ENCODE peak calls at places on chromosomes 7 and 10, in seven cellular contexts. One of them, this sample, is unnamed.

GRCh38 chr7:154906736-154907355 is 96.1 kb downstream of the PAXIP1 start:
- DNase-seq in PC-9: no peak
- DNase-seq in fibroblast of the aortic adventitia: no peak
- DNase-seq in dorsolateral prefrontal cortex: no peak
- DNase-seq in cardiac fibroblast: no peak
- DNase-seq in CD8-positive, alpha-beta memory T cell: no peak
- DNase-seq in esophagus squamous epithelium: no peak
- DNase-seq in this sample: no peak

GRCh38 chr7:14714161-14714728 is 188.3 kb downstream of the DGKB start:
- DNase-seq in PC-9: no peak
- DNase-seq in fibroblast of the aortic adventitia: no peak
- DNase-seq in dorsolateral prefrontal cortex: no peak
- DNase-seq in cardiac fibroblast: no peak
- DNase-seq in CD8-positive, alpha-beta memory T cell: no peak
- DNase-seq in esophagus squamous epithelium: no peak
- DNase-seq in this sample: no peak

GRCh38 chr10:54880943-54881342 is 79.9 kb upstream of the PCDH15 start:
- DNase-seq in PC-9: no peak
- DNase-seq in fibroblast of the aortic adventitia: no peak
- DNase-seq in dorsolateral prefrontal cortex: no peak
- DNase-seq in cardiac fibroblast: no peak
- DNase-seq in CD8-positive, alpha-beta memory T cell: no peak
- DNase-seq in esophagus squamous epithelium: no peak
- DNase-seq in this sample: no peak

GRCh38 chr10:131667561-131667960 is 233.2 kb upstream of the PPP2R2D start:
- DNase-seq in PC-9: no peak
- DNase-seq in fibroblast of the aortic adventitia: no peak
- DNase-seq in dorsolateral prefrontal cortex: no peak
- DNase-seq in cardiac fibroblast: no peak
- DNase-seq in CD8-positive, alpha-beta memory T cell: no peak
- DNase-seq in esophagus squamous epithelium: no peak
- DNase-seq in this sample: no peak

GRCh38 chr7:55469271-55469681 is 103.0 kb downstream of the VOPP1 start:
- DNase-seq in PC-9: no peak
- DNase-seq in fibroblast of the aortic adventitia: no peak
- DNase-seq in dorsolateral prefrontal cortex: peak
- DNase-seq in cardiac fibroblast: no peak
- DNase-seq in CD8-positive, alpha-beta memory T cell: no peak
- DNase-seq in esophagus squamous epithelium: no peak
- DNase-seq in this sample: no peak

GRCh38 chr10:89563861-89564478 is 28.6 kb upstream of the SLC16A12 start:
- DNase-seq in PC-9: no peak
- DNase-seq in fibroblast of the aortic adventitia: peak
- DNase-seq in dorsolateral prefrontal cortex: no peak
- DNase-seq in cardiac fibroblast: peak
- DNase-seq in CD8-positive, alpha-beta memory T cell: peak
- DNase-seq in esophagus squamous epithelium: no peak
- DNase-seq in this sample: peak

GRCh38 chr10:95458824-95459223 is 102.3 kb downstream of the SORBS1 start:
- DNase-seq in PC-9: no peak
- DNase-seq in fibroblast of the aortic adventitia: no peak
- DNase-seq in dorsolateral prefrontal cortex: no peak
- DNase-seq in cardiac fibroblast: peak
- DNase-seq in CD8-positive, alpha-beta memory T cell: no peak
- DNase-seq in esophagus squamous epithelium: no peak
- DNase-seq in this sample: no peak

GRCh38 chr7:100130608-100131453 is 4.1 kb downstream of the MBLAC1 start:
- DNase-seq in PC-9: peak
- DNase-seq in fibroblast of the aortic adventitia: peak
- DNase-seq in dorsolateral prefrontal cortex: peak
- DNase-seq in cardiac fibroblast: peak
- DNase-seq in CD8-positive, alpha-beta memory T cell: peak
- DNase-seq in esophagus squamous epithelium: no peak
- DNase-seq in this sample: peak

GRCh38 chr10:88186335-88186734 is 322.9 kb downstream of the PTEN start:
- DNase-seq in PC-9: no peak
- DNase-seq in fibroblast of the aortic adventitia: peak
- DNase-seq in dorsolateral prefrontal cortex: no peak
- DNase-seq in cardiac fibroblast: peak
- DNase-seq in CD8-positive, alpha-beta memory T cell: no peak
- DNase-seq in esophagus squamous epithelium: no peak
- DNase-seq in this sample: peak

GRCh38 chr10:14571866-14572507 is 202.7 kb downstream of the FAM107B start:
- DNase-seq in PC-9: peak
- DNase-seq in fibroblast of the aortic adventitia: peak
- DNase-seq in dorsolateral prefrontal cortex: peak
- DNase-seq in cardiac fibroblast: peak
- DNase-seq in CD8-positive, alpha-beta memory T cell: peak
- DNase-seq in esophagus squamous epithelium: no peak
- DNase-seq in this sample: peak

GRCh38 chr10:133324198-133324792 is 12.4 kb downstream of the CALY start:
- DNase-seq in PC-9: peak
- DNase-seq in fibroblast of the aortic adventitia: peak
- DNase-seq in dorsolateral prefrontal cortex: peak
- DNase-seq in cardiac fibroblast: peak
- DNase-seq in CD8-positive, alpha-beta memory T cell: peak
- DNase-seq in esophagus squamous epithelium: no peak
- DNase-seq in this sample: peak

GRCh38 chr10:48197236-48197899 is 77.1 kb downstream of the FRMPD2 start:
- DNase-seq in PC-9: no peak
- DNase-seq in fibroblast of the aortic adventitia: no peak
- DNase-seq in dorsolateral prefrontal cortex: no peak
- DNase-seq in cardiac fibroblast: no peak
- DNase-seq in CD8-positive, alpha-beta memory T cell: no peak
- DNase-seq in esophagus squamous epithelium: no peak
- DNase-seq in this sample: no peak

GRCh38 chr7:70042533-70042932 is 444.3 kb downstream of the AUTS2 start:
- DNase-seq in PC-9: no peak
- DNase-seq in fibroblast of the aortic adventitia: peak
- DNase-seq in dorsolateral prefrontal cortex: no peak
- DNase-seq in cardiac fibroblast: peak
- DNase-seq in CD8-positive, alpha-beta memory T cell: no peak
- DNase-seq in esophagus squamous epithelium: no peak
- DNase-seq in this sample: peak

GRCh38 chr7:130380121-130380860 is at the start of gene CPA1:
- DNase-seq in PC-9: no peak
- DNase-seq in fibroblast of the aortic adventitia: no peak
- DNase-seq in dorsolateral prefrontal cortex: no peak
- DNase-seq in cardiac fibroblast: peak
- DNase-seq in CD8-positive, alpha-beta memory T cell: no peak
- DNase-seq in esophagus squamous epithelium: no peak
- DNase-seq in this sample: no peak

GRCh38 chr7:108368466-108368865 is 87.8 kb downstream of the NRCAM start:
- DNase-seq in PC-9: no peak
- DNase-seq in fibroblast of the aortic adventitia: peak
- DNase-seq in dorsolateral prefrontal cortex: no peak
- DNase-seq in cardiac fibroblast: peak
- DNase-seq in CD8-positive, alpha-beta memory T cell: no peak
- DNase-seq in esophagus squamous epithelium: no peak
- DNase-seq in this sample: no peak

GRCh38 chr7:116672596-116673503 is 854 bp downstream of the MET start:
- DNase-seq in PC-9: peak
- DNase-seq in fibroblast of the aortic adventitia: peak
- DNase-seq in dorsolateral prefrontal cortex: peak
- DNase-seq in cardiac fibroblast: no peak
- DNase-seq in CD8-positive, alpha-beta memory T cell: no peak
- DNase-seq in esophagus squamous epithelium: no peak
- DNase-seq in this sample: peak

GRCh38 chr10:130127612-130128607 is 8.3 kb upstream of the GLRX3 start:
- DNase-seq in PC-9: peak
- DNase-seq in fibroblast of the aortic adventitia: peak
- DNase-seq in dorsolateral prefrontal cortex: peak
- DNase-seq in cardiac fibroblast: peak
- DNase-seq in CD8-positive, alpha-beta memory T cell: peak
- DNase-seq in esophagus squamous epithelium: no peak
- DNase-seq in this sample: peak

GRCh38 chr10:63553473-63553872 is 32.3 kb downstream of the REEP3 start:
- DNase-seq in PC-9: no peak
- DNase-seq in fibroblast of the aortic adventitia: no peak
- DNase-seq in dorsolateral prefrontal cortex: no peak
- DNase-seq in cardiac fibroblast: peak
- DNase-seq in CD8-positive, alpha-beta memory T cell: no peak
- DNase-seq in esophagus squamous epithelium: no peak
- DNase-seq in this sample: peak

GRCh38 chr7:36280840-36281812 is 108.5 kb upstream of the ANLN start:
- DNase-seq in PC-9: peak
- DNase-seq in fibroblast of the aortic adventitia: peak
- DNase-seq in dorsolateral prefrontal cortex: peak
- DNase-seq in cardiac fibroblast: peak
- DNase-seq in CD8-positive, alpha-beta memory T cell: no peak
- DNase-seq in esophagus squamous epithelium: no peak
- DNase-seq in this sample: peak

GRCh38 chr10:12513775-12514663 is 164.7 kb downstream of the CAMK1D start:
- DNase-seq in PC-9: no peak
- DNase-seq in fibroblast of the aortic adventitia: no peak
- DNase-seq in dorsolateral prefrontal cortex: no peak
- DNase-seq in cardiac fibroblast: no peak
- DNase-seq in CD8-positive, alpha-beta memory T cell: no peak
- DNase-seq in esophagus squamous epithelium: no peak
- DNase-seq in this sample: no peak

GRCh38 chr7:43294080-43294630 is 181.7 kb downstream of the HECW1 start:
- DNase-seq in PC-9: peak
- DNase-seq in fibroblast of the aortic adventitia: peak
- DNase-seq in dorsolateral prefrontal cortex: peak
- DNase-seq in cardiac fibroblast: peak
- DNase-seq in CD8-positive, alpha-beta memory T cell: no peak
- DNase-seq in esophagus squamous epithelium: no peak
- DNase-seq in this sample: peak

GRCh38 chr10:59595584-59595983 is 114.1 kb downstream of the SLC16A9 start:
- DNase-seq in PC-9: no peak
- DNase-seq in fibroblast of the aortic adventitia: peak
- DNase-seq in dorsolateral prefrontal cortex: no peak
- DNase-seq in cardiac fibroblast: no peak
- DNase-seq in CD8-positive, alpha-beta memory T cell: no peak
- DNase-seq in esophagus squamous epithelium: no peak
- DNase-seq in this sample: no peak

GRCh38 chr10:44386546-44387052 is 1.7 kb upstream of the CXCL12 start:
- DNase-seq in PC-9: peak
- DNase-seq in fibroblast of the aortic adventitia: peak
- DNase-seq in dorsolateral prefrontal cortex: peak
- DNase-seq in cardiac fibroblast: peak
- DNase-seq in CD8-positive, alpha-beta memory T cell: peak
- DNase-seq in esophagus squamous epithelium: no peak
- DNase-seq in this sample: peak
- H3K4me3 ChIP-seq in PC-9: no peak
- H3K4me3 ChIP-seq in fibroblast of the aortic adventitia: peak
- H3K4me3 ChIP-seq in dorsolateral prefrontal cortex: peak
- H3K4me3 ChIP-seq in cardiac fibroblast: no peak
- H3K4me3 ChIP-seq in CD8-positive, alpha-beta memory T cell: no peak
- H3K4me3 ChIP-seq in esophagus squamous epithelium: no peak
- H3K4me3 ChIP-seq in this sample: no peak

GRCh38 chr7:101688183-101688831 is 59.2 kb upstream of the MYL10 start:
- DNase-seq in PC-9: peak
- DNase-seq in fibroblast of the aortic adventitia: peak
- DNase-seq in dorsolateral prefrontal cortex: peak
- DNase-seq in cardiac fibroblast: peak
- DNase-seq in CD8-positive, alpha-beta memory T cell: peak
- DNase-seq in esophagus squamous epithelium: no peak
- DNase-seq in this sample: peak
- H3K4me3 ChIP-seq in PC-9: peak
- H3K4me3 ChIP-seq in fibroblast of the aortic adventitia: peak
- H3K4me3 ChIP-seq in dorsolateral prefrontal cortex: peak
- H3K4me3 ChIP-seq in cardiac fibroblast: peak
- H3K4me3 ChIP-seq in CD8-positive, alpha-beta memory T cell: no peak
- H3K4me3 ChIP-seq in esophagus squamous epithelium: peak
- H3K4me3 ChIP-seq in this sample: no peak

GRCh38 chr10:102865620-102866019 is 3.6 kb upstream of the AS3MT start:
- DNase-seq in PC-9: no peak
- DNase-seq in fibroblast of the aortic adventitia: no peak
- DNase-seq in dorsolateral prefrontal cortex: no peak
- DNase-seq in cardiac fibroblast: no peak
- DNase-seq in CD8-positive, alpha-beta memory T cell: no peak
- DNase-seq in esophagus squamous epithelium: no peak
- DNase-seq in this sample: no peak

GRCh38 chr10:102863660-102864059 is 5.6 kb upstream of the AS3MT start:
- DNase-seq in PC-9: no peak
- DNase-seq in fibroblast of the aortic adventitia: no peak
- DNase-seq in dorsolateral prefrontal cortex: no peak
- DNase-seq in cardiac fibroblast: no peak
- DNase-seq in CD8-positive, alpha-beta memory T cell: no peak
- DNase-seq in esophagus squamous epithelium: no peak
- DNase-seq in this sample: no peak

GRCh38 chr10:102868976-102869289 is 337 bp upstream of the AS3MT start:
- DNase-seq in PC-9: no peak
- DNase-seq in fibroblast of the aortic adventitia: no peak
- DNase-seq in dorsolateral prefrontal cortex: no peak
- DNase-seq in cardiac fibroblast: no peak
- DNase-seq in CD8-positive, alpha-beta memory T cell: no peak
- DNase-seq in esophagus squamous epithelium: no peak
- DNase-seq in this sample: no peak

GRCh38 chr10:102870221-102870620 is 951 bp downstream of the AS3MT start:
- DNase-seq in PC-9: no peak
- DNase-seq in fibroblast of the aortic adventitia: no peak
- DNase-seq in dorsolateral prefrontal cortex: no peak
- DNase-seq in cardiac fibroblast: no peak
- DNase-seq in CD8-positive, alpha-beta memory T cell: no peak
- DNase-seq in esophagus squamous epithelium: no peak
- DNase-seq in this sample: no peak

DNA sequence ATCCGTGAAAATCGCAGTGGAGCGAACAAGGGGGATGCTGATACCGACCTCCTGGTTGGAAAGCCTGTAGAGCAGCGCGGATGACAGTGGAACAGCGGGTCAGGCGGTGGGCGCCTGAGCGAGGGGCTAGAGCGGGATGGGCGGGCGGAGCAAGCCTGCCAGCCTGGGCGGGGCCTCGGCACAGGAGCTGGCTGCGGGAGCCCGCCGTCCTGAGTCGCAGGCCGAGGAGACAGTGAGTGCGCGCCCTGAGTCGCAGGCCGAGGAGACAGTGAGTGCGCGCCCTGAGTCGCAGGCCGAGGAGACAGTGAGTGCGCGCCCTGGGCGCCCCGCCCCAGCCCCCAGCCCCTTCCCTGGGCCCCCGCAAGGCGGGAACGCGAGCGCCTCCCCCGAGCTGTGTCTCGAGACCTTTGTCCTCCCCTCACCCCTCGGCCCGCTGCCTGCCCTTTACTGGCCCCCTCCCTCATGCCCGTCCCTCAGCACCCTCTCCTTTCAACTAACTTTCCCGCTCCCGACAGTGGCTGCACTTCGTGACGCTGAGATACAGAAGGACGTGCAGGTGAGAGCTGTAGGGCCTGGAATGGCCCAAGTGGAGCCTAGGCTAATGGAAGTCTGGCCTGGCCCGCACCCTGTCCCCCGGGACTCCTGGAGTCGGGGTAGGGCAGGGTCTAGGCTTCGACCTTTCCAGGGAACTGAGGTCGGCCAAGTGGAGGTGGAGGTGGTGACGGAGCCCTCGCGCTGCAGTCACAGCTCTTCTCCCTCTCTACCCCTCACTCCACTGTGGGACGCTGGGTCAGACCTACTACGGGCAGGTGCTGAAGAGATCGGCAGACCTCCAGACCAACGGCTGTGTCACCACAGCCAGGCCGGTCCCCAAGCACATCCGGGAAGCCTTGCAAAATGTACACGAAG is at the start of gene AS3MT:
- DNase-seq in PC-9: peak
- DNase-seq in fibroblast of the aortic adventitia: no peak
- DNase-seq in dorsolateral prefrontal cortex: no peak
- DNase-seq in cardiac fibroblast: no peak
- DNase-seq in CD8-positive, alpha-beta memory T cell: no peak
- DNase-seq in esophagus squamous epithelium: no peak
- DNase-seq in this sample: no peak
- H3K4me3 ChIP-seq in PC-9: no peak
- H3K4me3 ChIP-seq in fibroblast of the aortic adventitia: peak
- H3K4me3 ChIP-seq in dorsolateral prefrontal cortex: peak
- H3K4me3 ChIP-seq in cardiac fibroblast: peak
- H3K4me3 ChIP-seq in CD8-positive, alpha-beta memory T cell: no peak
- H3K4me3 ChIP-seq in esophagus squamous epithelium: peak
- H3K4me3 ChIP-seq in this sample: peak

GRCh38 chr10:113385021-113385975 is 167.6 kb upstream of the HABP2 start:
- DNase-seq in PC-9: peak
- DNase-seq in fibroblast of the aortic adventitia: peak
- DNase-seq in dorsolateral prefrontal cortex: peak
- DNase-seq in cardiac fibroblast: peak
- DNase-seq in CD8-positive, alpha-beta memory T cell: peak
- DNase-seq in esophagus squamous epithelium: peak
- DNase-seq in this sample: peak
- H3K4me3 ChIP-seq in PC-9: no peak
- H3K4me3 ChIP-seq in fibroblast of the aortic adventitia: peak
- H3K4me3 ChIP-seq in dorsolateral prefrontal cortex: no peak
- H3K4me3 ChIP-seq in cardiac fibroblast: no peak
- H3K4me3 ChIP-seq in CD8-positive, alpha-beta memory T cell: no peak
- H3K4me3 ChIP-seq in esophagus squamous epithelium: no peak
- H3K4me3 ChIP-seq in this sample: no peak